ENCODE peak calls at places on chromosomes 12 and 14, in ten cellular contexts. K is Calu3, Y is right atrium auricular region, I is GM12878, V is pancreas, R is GM20000, X is ovary, A is progenitor cell of endocrine pancreas, D is HL-60, G is uterus. F is an unnamed sample.

GRCh38 chr14:82270286-82270685 is 736.6 kb upstream of the SEL1L start:
- DNase-seq in K (no peak), Y (no peak), I (no peak), V (no peak), R (no peak), X (no peak), A (no peak), D (no peak), G (no peak), F (no peak)

GRCh38 chr12:12734561-12735071 is 17.4 kb downstream of the CDKN1B start:
- DNase-seq in K (no peak), Y (no peak), I (no peak), V (no peak), R (no peak), X (no peak), A (no peak), D (no peak), G (no peak), F (no peak)

GRCh38 chr12:46843811-46844210 is 18.0 kb upstream of the SLC38A4 start:
- DNase-seq in K (no peak), Y (no peak), I (no peak), V (no peak), R (no peak), X (no peak), A (no peak), D (no peak), G (no peak), F (no peak)

GRCh38 chr14:55354500-55354899 is 57.1 kb downstream of the ATG14 start:
- DNase-seq in K (peak; percentile 65), Y (no peak), I (no peak), V (no peak), R (peak; percentile 69), X (peak; percentile 35), A (peak; percentile 15), D (peak; percentile 58), G (peak; percentile 17), F (peak; percentile 63)

GRCh38 chr14:61177279-61178225 is 103.6 kb downstream of the TMEM30B start:
- DNase-seq in K (peak; percentile 20), Y (no peak), I (no peak), V (no peak), R (no peak), X (no peak), A (no peak), D (no peak), G (no peak), F (no peak)

GRCh38 chr14:26125039-26125438 is 472.8 kb downstream of the NOVA1 start:
- DNase-seq in K (no peak), Y (no peak), I (no peak), V (no peak), R (no peak), X (no peak), A (no peak), D (no peak), G (no peak), F (no peak)

GRCh38 chr12:6826734-6827436 is 1.3 kb upstream of the P3H3 start:
- DNase-seq in K (no peak), Y (no peak), I (no peak), V (no peak), R (no peak), X (peak; percentile 51), A (no peak), D (no peak), G (no peak), F (no peak)

GRCh38 chr14:94161979-94162378 is 12.1 kb upstream of the PPP4R4 start:
- DNase-seq in K (no peak), Y (no peak), I (no peak), V (no peak), R (no peak), X (no peak), A (no peak), D (no peak), G (no peak), F (no peak)

GRCh38 chr12:40892528-40892927 is 200.3 kb downstream of the CNTN1 start:
- DNase-seq in K (no peak), Y (no peak), I (no peak), V (no peak), R (no peak), X (no peak), A (no peak), D (no peak), G (no peak), F (no peak)

GRCh38 chr12:97038859-97039258 is 131.8 kb downstream of the NEDD1 start:
- DNase-seq in K (no peak), Y (no peak), I (no peak), V (no peak), R (no peak), X (no peak), A (no peak), D (no peak), G (no peak), F (no peak)

GRCh38 chr14:90140956-90141316 is 79.1 kb downstream of the KCNK13 start:
- DNase-seq in K (no peak), Y (no peak), I (no peak), V (no peak), R (no peak), X (no peak), A (no peak), D (no peak), G (no peak), F (no peak)

GRCh38 chr12:26971963-26972362 is 33.7 kb downstream of the FGFR1OP2 start:
- DNase-seq in K (no peak), Y (no peak), I (peak; percentile 72), V (no peak), R (peak; percentile 80), X (no peak), A (no peak), D (no peak), G (no peak), F (peak; percentile 69)

GRCh38 chr12:5022465-5023061 is 21.1 kb upstream of the KCNA5 start:
- DNase-seq in K (peak; percentile 36), Y (no peak), I (no peak), V (peak; percentile 79), R (peak; percentile 79), X (no peak), A (peak; percentile 60), D (no peak), G (no peak), F (peak; percentile 85)

GRCh38 chr14:48788771-48789170 is 797.4 kb downstream of the RPS29 start:
- DNase-seq in K (no peak), Y (no peak), I (no peak), V (no peak), R (no peak), X (no peak), A (no peak), D (no peak), G (no peak), F (no peak)

GRCh38 chr14:103207038-103207403 is 83.8 kb downstream of the TNFAIP2 start:
- DNase-seq in K (peak; percentile 53), Y (peak; percentile 88), I (no peak), V (peak; percentile 77), R (no peak), X (peak; percentile 87), A (no peak), D (no peak), G (peak; percentile 93), F (no peak)

GRCh38 chr14:55097894-55098560 is 31.0 kb upstream of the LGALS3 start:
- DNase-seq in K (peak; percentile 37), Y (no peak), I (peak; percentile 99), V (no peak), R (peak; percentile 79), X (no peak), A (no peak), D (no peak), G (no peak), F (peak; percentile 76)

GRCh38 chr14:36863271-36863670 is 201.6 kb downstream of the PAX9 start:
- DNase-seq in K (no peak), Y (no peak), I (no peak), V (no peak), R (no peak), X (no peak), A (no peak), D (no peak), G (no peak), F (no peak)
- TF ChIP-seq CTCF in K (no peak), Y (no peak), I (no peak), V (no peak), R (no peak), X (no peak), A (no peak), D (no peak), G (no peak), F (no peak)

DNA sequence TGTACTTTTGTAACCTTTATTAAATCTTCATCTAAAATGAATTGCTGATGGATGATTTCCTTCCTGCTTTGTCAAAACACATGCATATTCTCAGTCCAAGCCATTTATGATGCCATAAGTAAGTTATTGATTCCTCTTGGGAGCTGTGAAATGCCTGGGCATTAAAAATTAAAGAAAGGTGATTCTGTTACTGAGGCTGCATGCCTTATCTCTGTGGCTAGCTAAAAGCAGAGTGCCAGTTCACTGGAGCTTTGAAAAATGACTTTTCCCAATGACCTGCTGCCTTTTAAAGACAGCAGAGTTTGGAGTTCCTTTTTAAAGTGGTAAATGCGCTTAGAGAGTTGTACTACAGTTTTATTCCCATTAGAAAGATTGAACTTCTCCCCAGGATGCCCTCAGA is 152.1 kb downstream of the TMTC2 start:
- DNase-seq in K (no peak), Y (no peak), I (no peak), V (no peak), R (no peak), X (no peak), A (no peak), D (no peak), G (no peak), F (no peak)
- TF ChIP-seq CTCF in K (no peak), Y (no peak), I (no peak), V (no peak), R (no peak), X (no peak), A (no peak), D (no peak), G (no peak), F (no peak)

DNA sequence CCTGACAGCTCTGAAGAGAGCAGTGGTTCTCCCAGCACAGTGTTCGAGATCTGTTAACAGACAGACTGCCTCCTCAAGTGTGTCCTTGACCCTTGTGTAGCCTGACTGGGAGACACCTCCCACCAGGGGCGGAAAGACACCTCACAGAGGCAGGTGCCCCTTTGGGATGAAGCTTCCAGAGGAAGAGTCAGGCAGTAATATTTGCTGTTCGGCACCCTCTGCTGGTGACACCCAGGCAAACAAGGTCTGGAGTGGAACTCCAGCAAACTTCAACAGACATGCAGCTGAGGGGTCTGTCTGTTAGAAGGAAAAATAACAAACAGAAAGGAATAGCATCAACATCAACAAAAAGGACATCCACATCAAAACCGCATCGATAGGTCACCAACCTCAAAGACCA is 21.6 kb upstream of the ABCC9 start:
- DNase-seq in K (no peak), Y (no peak), I (no peak), V (no peak), R (no peak), X (no peak), A (no peak), D (no peak), G (no peak), F (no peak)
- TF ChIP-seq CTCF in K (no peak), Y (no peak), I (no peak), V (no peak), R (no peak), X (no peak), A (no peak), D (no peak), G (no peak), F (no peak)

DNA sequence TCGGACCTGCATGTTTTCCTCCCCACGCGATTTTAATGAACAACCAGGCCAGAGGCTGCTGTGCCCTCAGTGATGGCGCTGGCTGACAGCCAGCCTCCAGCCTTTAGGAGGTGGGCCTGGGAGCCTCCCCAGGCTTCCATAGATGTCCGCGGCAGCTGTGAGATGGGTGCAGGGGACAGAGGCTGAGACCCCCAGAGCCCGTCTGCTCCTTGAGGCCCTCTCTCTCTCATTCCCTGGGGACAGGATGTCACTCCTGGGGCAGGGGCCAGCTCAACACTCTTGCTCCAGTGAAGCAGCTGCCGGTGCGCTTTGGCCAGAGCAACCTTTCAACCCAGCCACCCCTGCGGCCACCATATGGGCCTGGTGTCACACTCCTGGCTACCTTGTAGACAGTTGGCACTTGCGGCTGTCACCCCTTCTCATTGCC is 24.8 kb downstream of the MVK start:
- DNase-seq in K (no peak), Y (no peak), I (no peak), V (no peak), R (no peak), X (no peak), A (no peak), D (no peak), G (no peak), F (no peak)
- TF ChIP-seq CTCF in K (no peak), Y (no peak), I (no peak), V (no peak), R (no peak), X (no peak), A (no peak), D (no peak), G (no peak), F (no peak)